ENCODE peak calls at places on chromosome 4, in eight cellular contexts. D is mammary epithelial cell; A is ovary; F is AG08396; K is T-cell; Q is stimulated activated CD4-positive, alpha-beta T cell treated with anti-CD3 and anti-CD28 coated beads, Interleukin-15, amount 100 ng/mL, for 1 hour; H is left colon; Y is cardiac muscle cell. T is an unnamed sample.

GRCh38 chr4:40283968-40284367 is 51.2 kb upstream of the CHRNA9 start:
- DNase-seq in D (peak; percentile 41), A (no peak), F (no peak), K (peak; percentile 68), Q (peak; percentile 64), H (no peak), Y (no peak), T (peak; percentile 88)

GRCh38 chr4:48033825-48034413 is 17.3 kb downstream of the NIPAL1 start:
- DNase-seq in D (peak; percentile 34), A (no peak), F (no peak), K (peak; percentile 62), Q (no peak), H (peak; percentile 64), Y (peak; percentile 25), T (peak; percentile 34)

GRCh38 chr4:7190668-7191545 is 1.4 kb upstream of the SORCS2 start:
- DNase-seq in D (no peak), A (peak; percentile 70), F (no peak), K (no peak), Q (no peak), H (no peak), Y (no peak), T (no peak)

GRCh38 chr4:98448923-98449322 is 187.7 kb downstream of the RAP1GDS1 start:
- DNase-seq in D (peak; percentile 47), A (no peak), F (no peak), K (peak; percentile 15), Q (no peak), H (no peak), Y (peak; percentile 42), T (peak; percentile 10)

GRCh38 chr4:114598191-114599121 is at the start of gene UGT8:
- DNase-seq in D (peak; percentile 32), A (no peak), F (peak; percentile 33), K (no peak), Q (no peak), H (peak; percentile 93), Y (peak; percentile 22), T (no peak)

GRCh38 chr4:187103351-187103750 is 379.7 kb upstream of the FAT1 start:
- DNase-seq in D (no peak), A (no peak), F (no peak), K (no peak), Q (no peak), H (no peak), Y (no peak), T (no peak)

GRCh38 chr4:97770222-97770621 is 373.1 kb downstream of the STPG2 start:
- DNase-seq in D (no peak), A (no peak), F (no peak), K (no peak), Q (no peak), H (no peak), Y (peak; percentile 7), T (no peak)

GRCh38 chr4:52015366-52015765 is 4.8 kb downstream of the LRRC66 start:
- DNase-seq in D (no peak), A (no peak), F (no peak), K (no peak), Q (no peak), H (no peak), Y (peak; percentile 20), T (no peak)

GRCh38 chr4:243407-243806 is 61.9 kb downstream of the ZNF732 start:
- DNase-seq in D (no peak), A (no peak), F (no peak), K (no peak), Q (no peak), H (no peak), Y (no peak), T (no peak)

GRCh38 chr4:184439856-184440592 is 34.3 kb downstream of the IRF2 start:
- DNase-seq in D (no peak), A (no peak), F (peak; percentile 57), K (no peak), Q (no peak), H (no peak), Y (peak; percentile 82), T (no peak)

T was measured in central memory CD4-positive, alpha-beta T cell.